ENCODE peak calls at places on chromosomes 5 and 9, in four cellular contexts. I is stomach, T is A549, N is GM12892. Q is an unnamed sample.

GRCh38 chr9:120360046-120360445 is 219.9 kb downstream of the CDK5RAP2 start:
- DNase-seq in I (no peak), T (no peak), N (no peak), Q (no peak)

GRCh38 chr5:140868721-140869554 is at the start of gene PCDHA11:
- DNase-seq in I (no peak), T (peak), N (no peak), Q (no peak)

GRCh38 chr5:34007116-34007674 is 655 bp downstream of the AMACR start:
- DNase-seq in I (no peak), T (peak), N (no peak), Q (no peak)

GRCh38 chr5:31942546-31942945 is 231.6 kb downstream of the GOLPH3 start:
- DNase-seq in I (no peak), T (no peak), N (no peak), Q (no peak)

GRCh38 chr9:93126825-93127368 is 7.2 kb downstream of the NINJ1 start:
- DNase-seq in I (no peak), T (no peak), N (no peak), Q (peak)

GRCh38 chr5:61569353-61569752 is 237.3 kb downstream of the ZSWIM6 start:
- DNase-seq in I (no peak), T (no peak), N (no peak), Q (no peak)

GRCh38 chr5:153707626-153708025 is 217.2 kb downstream of the GRIA1 start:
- DNase-seq in I (no peak), T (no peak), N (no peak), Q (no peak)

GRCh38 chr5:56807698-56808097 is 7.7 kb upstream of the MAP3K1 start:
- DNase-seq in I (no peak), T (no peak), N (no peak), Q (no peak)

GRCh38 chr9:69134412-69134811 is 39.7 kb upstream of the TJP2 start:
- DNase-seq in I (no peak), T (no peak), N (no peak), Q (no peak)

GRCh38 chr5:141524604-141525597 is 36.0 kb downstream of the PCDHGC5 start:
- DNase-seq in I (peak), T (peak), N (no peak), Q (peak)

GRCh38 chr9:33300546-33300945 is 10.2 kb downstream of the NFX1 start:
- DNase-seq in I (no peak), T (no peak), N (no peak), Q (no peak)

GRCh38 chr9:88514247-88514646 is 20.7 kb upstream of the NXNL2 start:
- DNase-seq in I (no peak), T (no peak), N (no peak), Q (no peak)

GRCh38 chr9:128911529-128912035 is 9.2 kb upstream of the PHYHD1 start:
- DNase-seq in I (no peak), T (peak), N (no peak), Q (no peak)

GRCh38 chr5:131209506-131210191 is 38.9 kb downstream of the LYRM7 start:
- DNase-seq in I (no peak), T (no peak), N (peak), Q (no peak)

GRCh38 chr5:112228672-112229071 is 190.4 kb downstream of the EPB41L4A start:
- DNase-seq in I (peak), T (peak), N (no peak), Q (peak)

GRCh38 chr5:177997319-177997670 is 1.3 kb upstream of the PROP1 start:
- DNase-seq in I (no peak), T (no peak), N (no peak), Q (no peak)

GRCh38 chr5:178331491-178331981 is 98.9 kb upstream of the PHYKPL start:
- DNase-seq in I (peak), T (no peak), N (no peak), Q (peak)

GRCh38 chr5:102858808-102859207 is 103.7 kb downstream of the PAM start:
- DNase-seq in I (no peak), T (no peak), N (no peak), Q (no peak)

GRCh38 chr5:134464988-134465855 is 53.5 kb upstream of the CDKN2AIPNL start:
- DNase-seq in I (no peak), T (no peak), N (no peak), Q (no peak)

GRCh38 chr9:69195681-69196080 is 21.6 kb downstream of the TJP2 start:
- DNase-seq in I (no peak), T (no peak), N (no peak), Q (peak)

GRCh38 chr5:104412649-104413240 is 850.2 kb upstream of the NUDT12 start:
- DNase-seq in I (no peak), T (peak), N (no peak), Q (no peak)

GRCh38 chr5:15791274-15791673 is 291.3 kb downstream of the FBXL7 start:
- DNase-seq in I (no peak), T (no peak), N (no peak), Q (no peak)

GRCh38 chr5:176955895-176956294 is 50.7 kb downstream of the UIMC1 start:
- DNase-seq in I (no peak), T (no peak), N (no peak), Q (no peak)

GRCh38 chr5:375336-375920 is 53.9 kb downstream of the AHRR start:
- DNase-seq in I (no peak), T (no peak), N (no peak), Q (no peak)

GRCh38 chr5:14760548-14761002 is 96.1 kb downstream of the OTULIN start:
- DNase-seq in I (no peak), T (no peak), N (no peak), Q (no peak)

GRCh38 chr5:37838933-37839341 is 904 bp downstream of the GDNF start:
- DNase-seq in I (no peak), T (no peak), N (no peak), Q (no peak)

GRCh38 chr9:85258823-85259370 is 482.9 kb downstream of the AGTPBP1 start:
- DNase-seq in I (peak), T (peak), N (peak), Q (peak)

GRCh38 chr9:129140397-129141065 is 29.3 kb downstream of the PTPA start:
- DNase-seq in I (peak), T (no peak), N (no peak), Q (no peak)

GRCh38 chr9:22111176-22111870 is 102.2 kb upstream of the CDKN2B start:
- DNase-seq in I (no peak), T (no peak), N (no peak), Q (no peak)

GRCh38 chr9:96020822-96021615 is 145.5 kb downstream of the ERCC6L2 start:
- DNase-seq in I (no peak), T (no peak), N (peak), Q (no peak)

GRCh38 chr5:135324160-135324559 is 74.9 kb downstream of the MACROH2A1 start:
- DNase-seq in I (no peak), T (no peak), N (no peak), Q (no peak)

DNA sequence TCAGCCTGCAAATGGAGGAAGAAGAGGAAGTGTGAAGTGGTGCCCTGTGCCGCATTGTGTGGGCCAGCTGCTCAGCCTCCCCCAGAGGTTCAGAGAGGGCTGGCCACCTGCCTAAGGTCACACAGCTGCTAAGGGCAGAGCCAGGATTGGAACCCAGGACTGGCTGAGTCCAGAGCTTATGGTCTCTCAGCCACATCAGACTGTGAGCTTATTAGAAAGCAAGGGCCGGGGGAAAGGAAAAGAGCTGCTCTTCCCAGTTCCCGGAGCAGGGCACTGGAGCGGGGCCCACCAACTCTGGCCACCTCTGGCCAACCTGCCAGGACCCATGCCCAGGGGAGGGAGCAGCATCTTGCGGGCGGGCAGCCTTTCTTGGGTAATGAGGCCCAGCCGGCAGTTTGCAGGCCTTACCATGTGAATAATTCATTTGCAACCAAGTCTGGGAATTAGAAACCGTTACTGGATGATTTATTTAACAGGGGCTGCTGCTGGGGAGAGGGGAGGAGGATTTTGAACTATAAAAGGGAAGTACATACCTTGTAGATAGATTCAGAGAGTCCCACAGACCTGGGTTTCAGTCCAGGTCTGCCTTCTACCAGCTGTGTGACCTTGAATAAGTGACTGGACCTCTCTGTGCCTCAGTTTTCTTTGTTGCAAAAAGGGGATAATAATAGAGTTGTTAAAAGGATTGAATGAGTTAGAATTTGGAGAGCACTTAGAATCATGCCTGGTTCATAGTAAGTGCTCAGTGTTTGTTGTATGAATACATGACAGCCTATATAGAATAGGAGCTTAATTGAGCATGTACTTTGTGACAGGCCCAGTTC is 11.5 kb upstream of the CRB2 start:
- DNase-seq in I (no peak), T (no peak), N (no peak), Q (no peak)
- TF ChIP-seq POLR2A in I (no peak), T (no peak), N (no peak), Q (no peak)

GRCh38 chr9:133334161-133334560 is 1.8 kb downstream of the SURF6 start:
- DNase-seq in I (peak), T (no peak), N (no peak), Q (no peak)

GRCh38 chr9:133339641-133340040 is 3.7 kb upstream of the SURF6 start:
- DNase-seq in I (no peak), T (no peak), N (no peak), Q (no peak)

GRCh38 chr9:133333566-133333965 is 2.4 kb downstream of the SURF6 start:
- DNase-seq in I (no peak), T (no peak), N (no peak), Q (no peak)

GRCh38 chr9:133333011-133333410 is 3.0 kb downstream of the SURF6 start:
- DNase-seq in I (no peak), T (no peak), N (no peak), Q (no peak)

DNA sequence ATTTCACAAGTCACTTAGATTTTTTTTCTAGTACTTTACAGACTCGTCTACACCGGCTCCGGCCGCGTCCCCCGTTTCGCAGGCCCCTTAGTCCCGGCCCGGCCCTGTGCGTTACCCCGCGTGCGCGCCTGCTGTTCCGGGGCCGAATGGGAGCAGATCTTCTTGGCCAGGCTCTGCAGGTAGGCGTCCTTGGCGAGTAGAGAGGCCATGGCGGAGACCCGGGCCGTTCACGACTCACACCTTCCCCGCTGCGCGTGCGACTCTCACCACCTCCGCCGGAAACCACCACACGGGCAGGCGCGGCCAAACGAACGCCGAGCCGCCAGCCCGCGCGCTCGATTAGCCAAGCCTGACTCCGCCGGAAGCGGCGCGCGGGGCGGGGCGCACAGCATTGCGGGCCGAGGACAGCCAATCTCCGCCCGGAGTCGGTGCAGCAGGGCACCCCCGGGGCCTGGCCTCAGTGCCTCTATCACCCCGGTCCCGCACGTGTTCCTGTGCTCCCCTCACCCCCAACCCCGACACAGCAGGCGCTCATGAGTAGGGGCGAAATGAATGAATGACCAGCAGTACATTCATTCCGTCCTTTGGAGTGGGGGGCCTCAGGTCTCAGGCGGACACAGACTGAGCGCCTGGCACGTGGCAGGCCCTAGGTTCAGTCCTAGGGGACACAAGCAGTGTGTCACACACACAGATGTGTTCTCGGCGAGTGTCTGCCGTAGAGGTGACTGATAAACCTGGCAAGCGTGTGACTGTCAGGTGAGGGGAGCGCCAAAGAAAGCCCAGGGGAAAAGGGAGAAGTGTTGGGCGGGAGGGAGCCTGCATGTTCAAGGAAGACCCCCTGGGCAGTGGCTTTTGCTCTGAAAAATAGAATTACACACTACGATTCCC is at the start of gene SURF6:
- DNase-seq in I (peak), T (peak), N (peak), Q (peak)
- TF ChIP-seq POLR2A in I (no peak), T (peak), N (peak), Q (no peak)

GRCh38 chr9:124659099-124659659 is 111.9 kb downstream of the NR6A1 start:
- DNase-seq in I (peak), T (peak), N (peak), Q (peak)

GRCh38 chr9:124662561-124662960 is 108.5 kb downstream of the NR6A1 start:
- DNase-seq in I (no peak), T (no peak), N (no peak), Q (no peak)

GRCh38 chr9:124661184-124661755 is 109.8 kb downstream of the NR6A1 start:
- DNase-seq in I (no peak), T (no peak), N (no peak), Q (no peak)

GRCh38 chr9:124658165-124659017 is 112.7 kb downstream of the NR6A1 start:
- DNase-seq in I (peak), T (peak), N (peak), Q (peak)

GRCh38 chr9:124660341-124660801 is 110.7 kb downstream of the NR6A1 start:
- DNase-seq in I (no peak), T (no peak), N (no peak), Q (no peak)
- TF ChIP-seq POLR2A in I (no peak), T (no peak), N (no peak), Q (no peak)

GRCh38 chr9:111937301-111937700 is 40.7 kb downstream of the UGCG start:
- DNase-seq in I (no peak), T (no peak), N (no peak), Q (no peak)
- TF ChIP-seq POLR2A in I (no peak), T (no peak), N (no peak), Q (no peak)

DNA sequence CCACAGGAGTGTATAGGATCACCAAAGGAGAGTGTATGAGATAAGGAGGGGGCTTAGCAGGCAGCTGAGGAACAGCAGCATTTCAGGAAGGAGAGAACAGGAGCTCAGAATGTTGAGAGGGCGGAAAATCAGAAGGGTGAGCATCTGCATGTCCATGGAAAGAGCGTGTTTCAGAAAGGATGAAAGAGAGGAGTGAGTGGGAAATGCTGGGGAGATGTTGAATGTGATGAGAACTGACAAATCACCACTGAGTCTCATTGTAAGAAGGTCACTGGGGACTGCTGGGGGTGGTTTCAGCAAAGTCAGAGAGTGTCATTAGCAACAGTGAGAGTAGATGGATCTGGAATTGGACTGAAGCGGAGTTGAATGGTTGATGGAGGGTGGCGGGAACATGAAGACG is 65.8 kb downstream of the ANKRD33B start:
- DNase-seq in I (no peak), T (no peak), N (no peak), Q (no peak)
- TF ChIP-seq POLR2A in I (no peak), T (no peak), N (peak), Q (no peak)

DNA sequence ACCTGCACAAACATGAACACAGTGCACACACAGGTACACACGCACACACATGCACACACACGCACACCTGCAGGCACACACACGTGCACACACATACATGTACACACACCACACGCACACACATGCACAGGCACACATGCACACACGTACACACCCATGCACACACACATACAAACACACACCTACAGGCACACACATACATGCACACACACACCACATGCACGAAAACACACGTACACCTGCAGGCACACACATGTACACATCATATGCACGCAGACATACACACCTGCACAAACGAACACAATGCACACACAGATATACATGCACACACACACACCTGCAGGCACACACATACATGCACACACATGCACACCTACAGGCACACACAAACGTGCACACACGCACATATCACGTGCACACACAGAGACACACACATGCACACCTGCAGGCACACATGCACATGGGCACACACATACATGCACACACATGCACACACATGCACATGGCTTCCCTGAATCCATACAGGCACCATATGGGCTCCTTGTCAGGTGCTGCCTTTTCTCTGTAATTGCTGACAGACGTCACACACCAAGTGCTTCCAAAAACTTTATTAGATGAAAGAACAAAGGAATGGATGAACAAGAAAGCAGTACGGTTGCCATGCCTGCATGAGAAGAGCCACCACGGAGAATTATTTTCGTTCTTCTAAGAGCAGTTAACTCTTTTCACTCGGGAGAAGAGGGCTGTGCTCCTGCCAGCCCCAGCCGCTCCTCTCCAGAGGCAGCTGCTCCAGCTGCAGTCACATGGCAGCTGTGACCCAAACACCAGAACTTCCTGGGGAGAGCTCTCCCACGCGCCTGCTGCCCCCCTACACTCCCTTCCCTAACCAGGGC is 57.2 kb downstream of the EXD3 start:
- DNase-seq in I (no peak), T (no peak), N (no peak), Q (no peak)
- TF ChIP-seq POLR2A in I (no peak), T (peak), N (no peak), Q (no peak)

GRCh38 chr5:172714491-172715420 is 56.2 kb downstream of the DUSP1 start:
- DNase-seq in I (peak), T (peak), N (peak), Q (peak)
- TF ChIP-seq POLR2A in I (no peak), T (no peak), N (no peak), Q (no peak)

Q was measured in tibial nerve.